ENCODE peak calls at places on chromosomes 13 and 19, in seven cellular contexts. One of them, this sample, is unnamed.

GRCh38 chr19:46951236-46951986 is 68.2 kb upstream of the NPAS1 start:
- DNase-seq in stimulated activated CD4-positive, alpha-beta T cell treated with anti-CD3 and anti-CD28 coated beads, Interleukin-4, amount 100 ng/mL, for 24 hours: peak
- DNase-seq in LHCN-M2: peak
- DNase-seq in endothelial cell: no peak
- DNase-seq in activated effector memory CD4-positive, alpha-beta T cell treated with anti-CD3 and anti-CD28 coated beads, Interleukin-2, amount 50 U/mL, for 16 hours: peak
- DNase-seq in cardiac muscle cell: no peak
- DNase-seq in GM20000: no peak
- DNase-seq in this sample: no peak

GRCh38 chr19:1787116-1787515 is 25.0 kb downstream of the ATP8B3 start:
- DNase-seq in stimulated activated CD4-positive, alpha-beta T cell treated with anti-CD3 and anti-CD28 coated beads, Interleukin-4, amount 100 ng/mL, for 24 hours: no peak
- DNase-seq in LHCN-M2: no peak
- DNase-seq in endothelial cell: no peak
- DNase-seq in activated effector memory CD4-positive, alpha-beta T cell treated with anti-CD3 and anti-CD28 coated beads, Interleukin-2, amount 50 U/mL, for 16 hours: no peak
- DNase-seq in cardiac muscle cell: no peak
- DNase-seq in GM20000: no peak
- DNase-seq in this sample: no peak

GRCh38 chr13:29771247-29771646 is 79.2 kb downstream of the UBL3 start:
- DNase-seq in stimulated activated CD4-positive, alpha-beta T cell treated with anti-CD3 and anti-CD28 coated beads, Interleukin-4, amount 100 ng/mL, for 24 hours: no peak
- DNase-seq in LHCN-M2: peak
- DNase-seq in endothelial cell: no peak
- DNase-seq in activated effector memory CD4-positive, alpha-beta T cell treated with anti-CD3 and anti-CD28 coated beads, Interleukin-2, amount 50 U/mL, for 16 hours: no peak
- DNase-seq in cardiac muscle cell: peak
- DNase-seq in GM20000: peak
- DNase-seq in this sample: no peak

GRCh38 chr19:13002970-13003540 is 7.8 kb downstream of the NFIX start:
- DNase-seq in stimulated activated CD4-positive, alpha-beta T cell treated with anti-CD3 and anti-CD28 coated beads, Interleukin-4, amount 100 ng/mL, for 24 hours: no peak
- DNase-seq in LHCN-M2: no peak
- DNase-seq in endothelial cell: no peak
- DNase-seq in activated effector memory CD4-positive, alpha-beta T cell treated with anti-CD3 and anti-CD28 coated beads, Interleukin-2, amount 50 U/mL, for 16 hours: no peak
- DNase-seq in cardiac muscle cell: no peak
- DNase-seq in GM20000: no peak
- DNase-seq in this sample: no peak

GRCh38 chr13:31896427-31896826 is 135.1 kb upstream of the FRY start:
- DNase-seq in stimulated activated CD4-positive, alpha-beta T cell treated with anti-CD3 and anti-CD28 coated beads, Interleukin-4, amount 100 ng/mL, for 24 hours: no peak
- DNase-seq in LHCN-M2: peak
- DNase-seq in endothelial cell: no peak
- DNase-seq in activated effector memory CD4-positive, alpha-beta T cell treated with anti-CD3 and anti-CD28 coated beads, Interleukin-2, amount 50 U/mL, for 16 hours: no peak
- DNase-seq in cardiac muscle cell: peak
- DNase-seq in GM20000: peak
- DNase-seq in this sample: no peak

GRCh38 chr13:50291611-50292010 is 276.4 kb downstream of the KCNRG start:
- DNase-seq in stimulated activated CD4-positive, alpha-beta T cell treated with anti-CD3 and anti-CD28 coated beads, Interleukin-4, amount 100 ng/mL, for 24 hours: no peak
- DNase-seq in LHCN-M2: peak
- DNase-seq in endothelial cell: no peak
- DNase-seq in activated effector memory CD4-positive, alpha-beta T cell treated with anti-CD3 and anti-CD28 coated beads, Interleukin-2, amount 50 U/mL, for 16 hours: no peak
- DNase-seq in cardiac muscle cell: peak
- DNase-seq in GM20000: no peak
- DNase-seq in this sample: no peak

GRCh38 chr19:32816555-32817099 is 52.9 kb downstream of the SLC7A9 start:
- DNase-seq in stimulated activated CD4-positive, alpha-beta T cell treated with anti-CD3 and anti-CD28 coated beads, Interleukin-4, amount 100 ng/mL, for 24 hours: no peak
- DNase-seq in LHCN-M2: no peak
- DNase-seq in endothelial cell: no peak
- DNase-seq in activated effector memory CD4-positive, alpha-beta T cell treated with anti-CD3 and anti-CD28 coated beads, Interleukin-2, amount 50 U/mL, for 16 hours: no peak
- DNase-seq in cardiac muscle cell: no peak
- DNase-seq in GM20000: no peak
- DNase-seq in this sample: no peak

GRCh38 chr13:91031508-91031907 is 316.0 kb upstream of the MIR17HG start:
- DNase-seq in stimulated activated CD4-positive, alpha-beta T cell treated with anti-CD3 and anti-CD28 coated beads, Interleukin-4, amount 100 ng/mL, for 24 hours: no peak
- DNase-seq in LHCN-M2: no peak
- DNase-seq in endothelial cell: no peak
- DNase-seq in activated effector memory CD4-positive, alpha-beta T cell treated with anti-CD3 and anti-CD28 coated beads, Interleukin-2, amount 50 U/mL, for 16 hours: no peak
- DNase-seq in cardiac muscle cell: no peak
- DNase-seq in GM20000: no peak
- DNase-seq in this sample: no peak

GRCh38 chr19:38321646-38322323 is 2.1 kb downstream of the KCNK6 start:
- DNase-seq in stimulated activated CD4-positive, alpha-beta T cell treated with anti-CD3 and anti-CD28 coated beads, Interleukin-4, amount 100 ng/mL, for 24 hours: no peak
- DNase-seq in LHCN-M2: no peak
- DNase-seq in endothelial cell: no peak
- DNase-seq in activated effector memory CD4-positive, alpha-beta T cell treated with anti-CD3 and anti-CD28 coated beads, Interleukin-2, amount 50 U/mL, for 16 hours: no peak
- DNase-seq in cardiac muscle cell: peak
- DNase-seq in GM20000: no peak
- DNase-seq in this sample: no peak

GRCh38 chr13:90414691-90415596 is 932.5 kb upstream of the MIR17HG start:
- DNase-seq in stimulated activated CD4-positive, alpha-beta T cell treated with anti-CD3 and anti-CD28 coated beads, Interleukin-4, amount 100 ng/mL, for 24 hours: no peak
- DNase-seq in LHCN-M2: peak
- DNase-seq in endothelial cell: no peak
- DNase-seq in activated effector memory CD4-positive, alpha-beta T cell treated with anti-CD3 and anti-CD28 coated beads, Interleukin-2, amount 50 U/mL, for 16 hours: no peak
- DNase-seq in cardiac muscle cell: peak
- DNase-seq in GM20000: no peak
- DNase-seq in this sample: no peak

GRCh38 chr19:19649580-19649995 is 6.1 kb upstream of the GMIP start:
- DNase-seq in stimulated activated CD4-positive, alpha-beta T cell treated with anti-CD3 and anti-CD28 coated beads, Interleukin-4, amount 100 ng/mL, for 24 hours: no peak
- DNase-seq in LHCN-M2: no peak
- DNase-seq in endothelial cell: no peak
- DNase-seq in activated effector memory CD4-positive, alpha-beta T cell treated with anti-CD3 and anti-CD28 coated beads, Interleukin-2, amount 50 U/mL, for 16 hours: no peak
- DNase-seq in cardiac muscle cell: no peak
- DNase-seq in GM20000: no peak
- DNase-seq in this sample: no peak

GRCh38 chr19:28577199-28577598 is 635.8 kb downstream of the UQCRFS1 start:
- DNase-seq in stimulated activated CD4-positive, alpha-beta T cell treated with anti-CD3 and anti-CD28 coated beads, Interleukin-4, amount 100 ng/mL, for 24 hours: no peak
- DNase-seq in LHCN-M2: no peak
- DNase-seq in endothelial cell: no peak
- DNase-seq in activated effector memory CD4-positive, alpha-beta T cell treated with anti-CD3 and anti-CD28 coated beads, Interleukin-2, amount 50 U/mL, for 16 hours: no peak
- DNase-seq in cardiac muscle cell: no peak
- DNase-seq in GM20000: no peak
- DNase-seq in this sample: no peak

GRCh38 chr13:32381539-32381938 is 46.4 kb downstream of the N4BP2L1 start:
- DNase-seq in stimulated activated CD4-positive, alpha-beta T cell treated with anti-CD3 and anti-CD28 coated beads, Interleukin-4, amount 100 ng/mL, for 24 hours: no peak
- DNase-seq in LHCN-M2: peak
- DNase-seq in endothelial cell: peak
- DNase-seq in activated effector memory CD4-positive, alpha-beta T cell treated with anti-CD3 and anti-CD28 coated beads, Interleukin-2, amount 50 U/mL, for 16 hours: no peak
- DNase-seq in cardiac muscle cell: peak
- DNase-seq in GM20000: peak
- DNase-seq in this sample: peak

GRCh38 chr19:14118165-14119051 is 846 bp upstream of the PRKACA start:
- DNase-seq in stimulated activated CD4-positive, alpha-beta T cell treated with anti-CD3 and anti-CD28 coated beads, Interleukin-4, amount 100 ng/mL, for 24 hours: peak
- DNase-seq in LHCN-M2: peak
- DNase-seq in endothelial cell: no peak
- DNase-seq in activated effector memory CD4-positive, alpha-beta T cell treated with anti-CD3 and anti-CD28 coated beads, Interleukin-2, amount 50 U/mL, for 16 hours: peak
- DNase-seq in cardiac muscle cell: peak
- DNase-seq in GM20000: no peak
- DNase-seq in this sample: peak

GRCh38 chr13:22081430-22081829 is 410.6 kb downstream of the FGF9 start:
- DNase-seq in stimulated activated CD4-positive, alpha-beta T cell treated with anti-CD3 and anti-CD28 coated beads, Interleukin-4, amount 100 ng/mL, for 24 hours: no peak
- DNase-seq in LHCN-M2: no peak
- DNase-seq in endothelial cell: no peak
- DNase-seq in activated effector memory CD4-positive, alpha-beta T cell treated with anti-CD3 and anti-CD28 coated beads, Interleukin-2, amount 50 U/mL, for 16 hours: no peak
- DNase-seq in cardiac muscle cell: no peak
- DNase-seq in GM20000: no peak
- DNase-seq in this sample: no peak

GRCh38 chr19:19276386-19276785 is 3.3 kb upstream of the TM6SF2 start:
- DNase-seq in stimulated activated CD4-positive, alpha-beta T cell treated with anti-CD3 and anti-CD28 coated beads, Interleukin-4, amount 100 ng/mL, for 24 hours: no peak
- DNase-seq in LHCN-M2: peak
- DNase-seq in endothelial cell: peak
- DNase-seq in activated effector memory CD4-positive, alpha-beta T cell treated with anti-CD3 and anti-CD28 coated beads, Interleukin-2, amount 50 U/mL, for 16 hours: no peak
- DNase-seq in cardiac muscle cell: peak
- DNase-seq in GM20000: no peak
- DNase-seq in this sample: no peak

GRCh38 chr13:97459215-97459772 is 25.3 kb downstream of the RAP2A start:
- DNase-seq in stimulated activated CD4-positive, alpha-beta T cell treated with anti-CD3 and anti-CD28 coated beads, Interleukin-4, amount 100 ng/mL, for 24 hours: no peak
- DNase-seq in LHCN-M2: no peak
- DNase-seq in endothelial cell: no peak
- DNase-seq in activated effector memory CD4-positive, alpha-beta T cell treated with anti-CD3 and anti-CD28 coated beads, Interleukin-2, amount 50 U/mL, for 16 hours: no peak
- DNase-seq in cardiac muscle cell: no peak
- DNase-seq in GM20000: no peak
- DNase-seq in this sample: no peak

This sample was measured in activated gamma-delta T cell treated with Interleukin-2 at 50 U/mL for 16 hours.